ENCODE peak calls at places on chromosome 17, in nine cellular contexts. One of them, this sample, is unnamed.

GRCh38 chr17:48791128-48792032 is 25.6 kb downstream of the TTLL6 start:
- DNase-seq in stomach: peak; percentile 89
- DNase-seq in BE2C: peak; percentile 66
- DNase-seq in neural progenitor cell: peak; percentile 90
- DNase-seq in adipocyte: peak; percentile 92
- DNase-seq in left ventricle myocardium inferior: peak; percentile 56
- DNase-seq in CD8-positive, alpha-beta T cell: no peak
- DNase-seq in heart right ventricle: peak; percentile 23
- DNase-seq in transverse colon: peak; percentile 90
- DNase-seq in this sample: peak; percentile 87

GRCh38 chr17:82913304-82914043 is 73.7 kb upstream of the ZNF750 start:
- DNase-seq in stomach: peak; percentile 44
- DNase-seq in BE2C: peak; percentile 35
- DNase-seq in neural progenitor cell: peak; percentile 27
- DNase-seq in adipocyte: no peak
- DNase-seq in left ventricle myocardium inferior: no peak
- DNase-seq in CD8-positive, alpha-beta T cell: no peak
- DNase-seq in heart right ventricle: no peak
- DNase-seq in transverse colon: no peak
- DNase-seq in this sample: no peak

GRCh38 chr17:50541916-50542688 is 4.9 kb upstream of the SPATA20 start:
- DNase-seq in stomach: peak; percentile 92
- DNase-seq in BE2C: peak; percentile 93
- DNase-seq in neural progenitor cell: peak; percentile 97
- DNase-seq in adipocyte: peak; percentile 96
- DNase-seq in left ventricle myocardium inferior: peak; percentile 89
- DNase-seq in CD8-positive, alpha-beta T cell: peak; percentile 52
- DNase-seq in heart right ventricle: peak; percentile 92
- DNase-seq in transverse colon: peak; percentile 92
- DNase-seq in this sample: peak; percentile 93

GRCh38 chr17:73228748-73229236 is 32.9 kb downstream of the CPSF4L start:
- DNase-seq in stomach: peak; percentile 77
- DNase-seq in BE2C: peak; percentile 49
- DNase-seq in neural progenitor cell: no peak
- DNase-seq in adipocyte: peak; percentile 88
- DNase-seq in left ventricle myocardium inferior: peak; percentile 57
- DNase-seq in CD8-positive, alpha-beta T cell: no peak
- DNase-seq in heart right ventricle: peak; percentile 41
- DNase-seq in transverse colon: peak; percentile 66
- DNase-seq in this sample: peak; percentile 90

GRCh38 chr17:78423961-78424747 is 45.7 kb downstream of the PGS1 start:
- DNase-seq in stomach: no peak
- DNase-seq in BE2C: no peak
- DNase-seq in neural progenitor cell: no peak
- DNase-seq in adipocyte: no peak
- DNase-seq in left ventricle myocardium inferior: no peak
- DNase-seq in CD8-positive, alpha-beta T cell: no peak
- DNase-seq in heart right ventricle: no peak
- DNase-seq in transverse colon: no peak
- DNase-seq in this sample: no peak

GRCh38 chr17:66152756-66153155 is 39.2 kb downstream of the CEP112 start:
- DNase-seq in stomach: no peak
- DNase-seq in BE2C: no peak
- DNase-seq in neural progenitor cell: no peak
- DNase-seq in adipocyte: no peak
- DNase-seq in left ventricle myocardium inferior: no peak
- DNase-seq in CD8-positive, alpha-beta T cell: no peak
- DNase-seq in heart right ventricle: no peak
- DNase-seq in transverse colon: no peak
- DNase-seq in this sample: no peak

GRCh38 chr17:74215332-74215727 is 2.0 kb downstream of the TTYH2 start:
- DNase-seq in stomach: no peak
- DNase-seq in BE2C: no peak
- DNase-seq in neural progenitor cell: no peak
- DNase-seq in adipocyte: no peak
- DNase-seq in left ventricle myocardium inferior: peak; percentile 57
- DNase-seq in CD8-positive, alpha-beta T cell: no peak
- DNase-seq in heart right ventricle: peak; percentile 40
- DNase-seq in transverse colon: no peak
- DNase-seq in this sample: no peak

GRCh38 chr17:38727661-38728220 is 2.4 kb upstream of the CISD3 start:
- DNase-seq in stomach: no peak
- DNase-seq in BE2C: no peak
- DNase-seq in neural progenitor cell: no peak
- DNase-seq in adipocyte: no peak
- DNase-seq in left ventricle myocardium inferior: no peak
- DNase-seq in CD8-positive, alpha-beta T cell: no peak
- DNase-seq in heart right ventricle: no peak
- DNase-seq in transverse colon: no peak
- DNase-seq in this sample: no peak

GRCh38 chr17:72560303-72561247 is 439.8 kb downstream of the SOX9 start:
- DNase-seq in stomach: peak; percentile 93
- DNase-seq in BE2C: peak; percentile 57
- DNase-seq in neural progenitor cell: peak; percentile 80
- DNase-seq in adipocyte: peak; percentile 75
- DNase-seq in left ventricle myocardium inferior: no peak
- DNase-seq in CD8-positive, alpha-beta T cell: no peak
- DNase-seq in heart right ventricle: no peak
- DNase-seq in transverse colon: peak; percentile 81
- DNase-seq in this sample: peak; percentile 28

GRCh38 chr17:48558057-48558456 is 13.1 kb upstream of the HOXB2 start:
- DNase-seq in stomach: no peak
- DNase-seq in BE2C: no peak
- DNase-seq in neural progenitor cell: no peak
- DNase-seq in adipocyte: no peak
- DNase-seq in left ventricle myocardium inferior: no peak
- DNase-seq in CD8-positive, alpha-beta T cell: no peak
- DNase-seq in heart right ventricle: no peak
- DNase-seq in transverse colon: no peak
- DNase-seq in this sample: no peak

GRCh38 chr17:51298508-51299371 is 38.4 kb downstream of the UTP18 start:
- DNase-seq in stomach: no peak
- DNase-seq in BE2C: peak; percentile 19
- DNase-seq in neural progenitor cell: peak; percentile 67
- DNase-seq in adipocyte: peak; percentile 79
- DNase-seq in left ventricle myocardium inferior: no peak
- DNase-seq in CD8-positive, alpha-beta T cell: no peak
- DNase-seq in heart right ventricle: no peak
- DNase-seq in transverse colon: no peak
- DNase-seq in this sample: no peak

GRCh38 chr17:74158761-74159160 is 44.7 kb upstream of the RPL38 start:
- DNase-seq in stomach: no peak
- DNase-seq in BE2C: no peak
- DNase-seq in neural progenitor cell: no peak
- DNase-seq in adipocyte: no peak
- DNase-seq in left ventricle myocardium inferior: no peak
- DNase-seq in CD8-positive, alpha-beta T cell: no peak
- DNase-seq in heart right ventricle: no peak
- DNase-seq in transverse colon: no peak
- DNase-seq in this sample: no peak

GRCh38 chr17:59373879-59374495 is 42.5 kb downstream of the YPEL2 start:
- DNase-seq in stomach: no peak
- DNase-seq in BE2C: no peak
- DNase-seq in neural progenitor cell: no peak
- DNase-seq in adipocyte: peak; percentile 77
- DNase-seq in left ventricle myocardium inferior: no peak
- DNase-seq in CD8-positive, alpha-beta T cell: no peak
- DNase-seq in heart right ventricle: no peak
- DNase-seq in transverse colon: no peak
- DNase-seq in this sample: no peak

GRCh38 chr17:79201536-79202227 is 127.1 kb downstream of the ENGASE start:
- DNase-seq in stomach: no peak
- DNase-seq in BE2C: no peak
- DNase-seq in neural progenitor cell: no peak
- DNase-seq in adipocyte: no peak
- DNase-seq in left ventricle myocardium inferior: no peak
- DNase-seq in CD8-positive, alpha-beta T cell: no peak
- DNase-seq in heart right ventricle: no peak
- DNase-seq in transverse colon: no peak
- DNase-seq in this sample: peak; percentile 70

GRCh38 chr17:59069856-59070255 is 36.8 kb downstream of the TRIM37 start:
- DNase-seq in stomach: no peak
- DNase-seq in BE2C: no peak
- DNase-seq in neural progenitor cell: no peak
- DNase-seq in adipocyte: no peak
- DNase-seq in left ventricle myocardium inferior: no peak
- DNase-seq in CD8-positive, alpha-beta T cell: no peak
- DNase-seq in heart right ventricle: no peak
- DNase-seq in transverse colon: no peak
- DNase-seq in this sample: no peak

GRCh38 chr17:37828313-37829124 is 83.7 kb upstream of the HNF1B start:
- DNase-seq in stomach: no peak
- DNase-seq in BE2C: no peak
- DNase-seq in neural progenitor cell: no peak
- DNase-seq in adipocyte: peak; percentile 34
- DNase-seq in left ventricle myocardium inferior: no peak
- DNase-seq in CD8-positive, alpha-beta T cell: no peak
- DNase-seq in heart right ventricle: no peak
- DNase-seq in transverse colon: no peak
- DNase-seq in this sample: no peak

GRCh38 chr17:27912989-27913388 is 19.8 kb upstream of the LYRM9 start:
- DNase-seq in stomach: no peak
- DNase-seq in BE2C: no peak
- DNase-seq in neural progenitor cell: no peak
- DNase-seq in adipocyte: no peak
- DNase-seq in left ventricle myocardium inferior: no peak
- DNase-seq in CD8-positive, alpha-beta T cell: no peak
- DNase-seq in heart right ventricle: no peak
- DNase-seq in transverse colon: no peak
- DNase-seq in this sample: no peak

GRCh38 chr17:77495575-77495974 is 354.8 kb downstream of the SEC14L1 start:
- DNase-seq in stomach: no peak
- DNase-seq in BE2C: no peak
- DNase-seq in neural progenitor cell: no peak
- DNase-seq in adipocyte: no peak
- DNase-seq in left ventricle myocardium inferior: peak; percentile 2
- DNase-seq in CD8-positive, alpha-beta T cell: no peak
- DNase-seq in heart right ventricle: no peak
- DNase-seq in transverse colon: peak; percentile 5
- DNase-seq in this sample: no peak

GRCh38 chr17:81418710-81419332 is 23.6 kb downstream of the BAHCC1 start:
- DNase-seq in stomach: no peak
- DNase-seq in BE2C: no peak
- DNase-seq in neural progenitor cell: no peak
- DNase-seq in adipocyte: no peak
- DNase-seq in left ventricle myocardium inferior: no peak
- DNase-seq in CD8-positive, alpha-beta T cell: no peak
- DNase-seq in heart right ventricle: no peak
- DNase-seq in transverse colon: no peak
- DNase-seq in this sample: no peak

GRCh38 chr17:47423406-47424295 is 99.9 kb downstream of the EFCAB13 start:
- DNase-seq in stomach: peak; percentile 71
- DNase-seq in BE2C: peak; percentile 16
- DNase-seq in neural progenitor cell: peak; percentile 50
- DNase-seq in adipocyte: peak; percentile 36
- DNase-seq in left ventricle myocardium inferior: peak; percentile 12
- DNase-seq in CD8-positive, alpha-beta T cell: no peak
- DNase-seq in heart right ventricle: peak; percentile 14
- DNase-seq in transverse colon: peak; percentile 58
- DNase-seq in this sample: peak; percentile 9

GRCh38 chr17:38352245-38353083 is 820 bp downstream of the SOCS7 start:
- DNase-seq in stomach: peak; percentile 40
- DNase-seq in BE2C: peak; percentile 50
- DNase-seq in neural progenitor cell: peak; percentile 58
- DNase-seq in adipocyte: peak; percentile 66
- DNase-seq in left ventricle myocardium inferior: peak; percentile 26
- DNase-seq in CD8-positive, alpha-beta T cell: no peak
- DNase-seq in heart right ventricle: peak; percentile 39
- DNase-seq in transverse colon: peak; percentile 31
- DNase-seq in this sample: peak; percentile 38

GRCh38 chr17:10668771-10669170 is 11.7 kb upstream of the MYH3 start:
- DNase-seq in stomach: no peak
- DNase-seq in BE2C: no peak
- DNase-seq in neural progenitor cell: no peak
- DNase-seq in adipocyte: peak; percentile 32
- DNase-seq in left ventricle myocardium inferior: no peak
- DNase-seq in CD8-positive, alpha-beta T cell: no peak
- DNase-seq in heart right ventricle: no peak
- DNase-seq in transverse colon: no peak
- DNase-seq in this sample: no peak

GRCh38 chr17:17675925-17676534 is 5.2 kb upstream of the RAI1 start:
- DNase-seq in stomach: no peak
- DNase-seq in BE2C: no peak
- DNase-seq in neural progenitor cell: no peak
- DNase-seq in adipocyte: no peak
- DNase-seq in left ventricle myocardium inferior: no peak
- DNase-seq in CD8-positive, alpha-beta T cell: peak; percentile 8
- DNase-seq in heart right ventricle: no peak
- DNase-seq in transverse colon: no peak
- DNase-seq in this sample: no peak
- H3K4me3 ChIP-seq in stomach: no peak overlapping the region
- H3K4me3 ChIP-seq in BE2C: no peak overlapping the region
- H3K4me3 ChIP-seq in neural progenitor cell: no peak overlapping the region
- H3K4me3 ChIP-seq in adipocyte: no peak overlapping the region
- H3K4me3 ChIP-seq in left ventricle myocardium inferior: no peak overlapping the region
- H3K4me3 ChIP-seq in CD8-positive, alpha-beta T cell: no peak overlapping the region
- H3K4me3 ChIP-seq in heart right ventricle: no peak overlapping the region
- H3K4me3 ChIP-seq in transverse colon: no peak overlapping the region
- H3K4me3 ChIP-seq in this sample: no peak overlapping the region

DNA sequence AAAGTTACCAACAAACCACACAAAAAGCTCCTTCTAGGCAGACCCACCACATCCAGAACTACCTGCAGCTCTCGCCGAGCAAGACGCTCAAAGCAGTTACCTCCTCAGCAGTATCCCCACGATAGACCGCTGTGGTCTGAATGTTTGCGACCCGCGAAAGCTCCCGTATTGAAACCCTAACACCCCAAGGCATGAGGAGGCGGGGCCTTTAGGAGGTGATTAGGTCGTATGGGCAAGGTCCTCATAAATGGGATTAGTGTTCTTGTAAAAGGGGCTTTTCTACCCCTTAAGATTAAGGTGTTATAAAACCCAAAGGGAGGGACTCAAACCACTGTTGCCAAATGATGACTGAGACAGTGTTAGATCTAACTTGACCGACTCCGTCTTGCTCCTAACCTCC is 19.0 kb upstream of the RPH3AL start:
- DNase-seq in stomach: no peak
- DNase-seq in BE2C: no peak
- DNase-seq in neural progenitor cell: no peak
- DNase-seq in adipocyte: no peak
- DNase-seq in left ventricle myocardium inferior: no peak
- DNase-seq in CD8-positive, alpha-beta T cell: no peak
- DNase-seq in heart right ventricle: no peak
- DNase-seq in transverse colon: no peak
- DNase-seq in this sample: no peak
- H3K9me3 ChIP-seq in stomach: no peaks in the 10 kb centered on the region
- H3K9me3 ChIP-seq in BE2C: no peaks in the 10 kb centered on the region
- H3K9me3 ChIP-seq in neural progenitor cell: no peaks in the 10 kb centered on the region
- H3K9me3 ChIP-seq in adipocyte: peaks cover 16% of the 10 kb centered on the region
- H3K9me3 ChIP-seq in left ventricle myocardium inferior: peaks cover 14% of the 10 kb centered on the region
- H3K9me3 ChIP-seq in CD8-positive, alpha-beta T cell: no peaks in the 10 kb centered on the region
- H3K9me3 ChIP-seq in heart right ventricle: no peaks in the 10 kb centered on the region
- H3K9me3 ChIP-seq in transverse colon: no peaks in the 10 kb centered on the region
- H3K9me3 ChIP-seq in this sample: no peaks in the 10 kb centered on the region

GRCh38 chr17:41567317-41567716 is 4.5 kb downstream of the KRT9 start:
- DNase-seq in stomach: no peak
- DNase-seq in BE2C: no peak
- DNase-seq in neural progenitor cell: no peak
- DNase-seq in adipocyte: no peak
- DNase-seq in left ventricle myocardium inferior: no peak
- DNase-seq in CD8-positive, alpha-beta T cell: no peak
- DNase-seq in heart right ventricle: no peak
- DNase-seq in transverse colon: no peak
- DNase-seq in this sample: no peak
- H3K27me3 ChIP-seq in stomach: peaks cover 64% of the 10 kb centered on the region
- H3K27me3 ChIP-seq in BE2C: no peaks in the 10 kb centered on the region
- H3K27me3 ChIP-seq in neural progenitor cell: no peaks in the 10 kb centered on the region
- H3K27me3 ChIP-seq in adipocyte: peaks cover 67% of the 10 kb centered on the region
- H3K27me3 ChIP-seq in left ventricle myocardium inferior: peaks cover 89% of the 10 kb centered on the region
- H3K27me3 ChIP-seq in CD8-positive, alpha-beta T cell: no peaks in the 10 kb centered on the region
- H3K27me3 ChIP-seq in heart right ventricle: peaks cover 42% of the 10 kb centered on the region
- H3K27me3 ChIP-seq in transverse colon: peaks cover 14% of the 10 kb centered on the region
- H3K27me3 ChIP-seq in this sample: no peaks in the 10 kb centered on the region

GRCh38 chr17:75557075-75557851 is 30.3 kb upstream of the MYO15B start:
- DNase-seq in stomach: peak; percentile 95
- DNase-seq in BE2C: peak; percentile 66
- DNase-seq in neural progenitor cell: no peak
- DNase-seq in adipocyte: peak; percentile 25
- DNase-seq in left ventricle myocardium inferior: no peak
- DNase-seq in CD8-positive, alpha-beta T cell: no peak
- DNase-seq in heart right ventricle: no peak
- DNase-seq in transverse colon: peak; percentile 81
- DNase-seq in this sample: peak; percentile 91
- H3K4me3 ChIP-seq in stomach: no peak overlapping the region
- H3K4me3 ChIP-seq in BE2C: no peak overlapping the region
- H3K4me3 ChIP-seq in neural progenitor cell: no peak overlapping the region
- H3K4me3 ChIP-seq in adipocyte: no peak overlapping the region
- H3K4me3 ChIP-seq in left ventricle myocardium inferior: no peak overlapping the region
- H3K4me3 ChIP-seq in CD8-positive, alpha-beta T cell: no peak overlapping the region
- H3K4me3 ChIP-seq in heart right ventricle: no peak overlapping the region
- H3K4me3 ChIP-seq in transverse colon: no peak overlapping the region
- H3K4me3 ChIP-seq in this sample: no peak overlapping the region